ENCODE peak calls at places on chromosomes 3 and 15, in four cellular contexts. H is neuronal stem cell, E is IMR-90, N is mesendoderm. F is an unnamed sample.
A peak's percentile ranks its signal among the peaks of the same experiment; 100 is the strongest.

GRCh38 chr15:87207945-87208580 is 1048.5 kb downstream of the NTRK3 start:
- DNase-seq in E (peak; percentile 25), H (no peak), N (no peak), F (no peak)

GRCh38 chr3:156535162-156535627 is 19.7 kb downstream of the SSR3 start:
- DNase-seq in E (peak; percentile 100), H (no peak), N (peak; percentile 94), F (no peak)

GRCh38 chr15:67033012-67033411 is 32.4 kb upstream of the SMAD3 start:
- DNase-seq in E (no peak), H (no peak), N (peak; percentile 67), F (peak; percentile 50)

GRCh38 chr3:126135398-126136076 is 44.8 kb downstream of the ALDH1L1 start:
- DNase-seq in H (no peak), E (no peak), N (no peak), F (peak; percentile 20)

GRCh38 chr3:46708401-46709146 is 7.4 kb downstream of the TMIE start:
- DNase-seq in N (no peak), E (no peak), H (no peak), F (no peak)

GRCh38 chr3:188305220-188305619 is 151.3 kb downstream of the LPP start:
- DNase-seq in H (no peak), N (no peak), E (no peak), F (no peak)

GRCh38 chr3:55704521-55704920 is 217.4 kb upstream of the WNT5A start:
- DNase-seq in N (no peak), H (no peak), E (peak; percentile 78), F (no peak)

GRCh38 chr3:4985330-4986174 is 6.3 kb downstream of the BHLHE40 start:
- DNase-seq in E (peak; percentile 76), H (no peak), N (peak; percentile 97), F (peak; percentile 55)

GRCh38 chr15:29859981-29860745 is 37.9 kb upstream of the TJP1 start:
- DNase-seq in H (no peak), N (no peak), E (peak; percentile 84), F (no peak)
- H4K8ac ChIP-seq in H (no peak overlapping the region), N (no peak overlapping the region), E (no peak overlapping the region), F (no peak overlapping the region)

DNA sequence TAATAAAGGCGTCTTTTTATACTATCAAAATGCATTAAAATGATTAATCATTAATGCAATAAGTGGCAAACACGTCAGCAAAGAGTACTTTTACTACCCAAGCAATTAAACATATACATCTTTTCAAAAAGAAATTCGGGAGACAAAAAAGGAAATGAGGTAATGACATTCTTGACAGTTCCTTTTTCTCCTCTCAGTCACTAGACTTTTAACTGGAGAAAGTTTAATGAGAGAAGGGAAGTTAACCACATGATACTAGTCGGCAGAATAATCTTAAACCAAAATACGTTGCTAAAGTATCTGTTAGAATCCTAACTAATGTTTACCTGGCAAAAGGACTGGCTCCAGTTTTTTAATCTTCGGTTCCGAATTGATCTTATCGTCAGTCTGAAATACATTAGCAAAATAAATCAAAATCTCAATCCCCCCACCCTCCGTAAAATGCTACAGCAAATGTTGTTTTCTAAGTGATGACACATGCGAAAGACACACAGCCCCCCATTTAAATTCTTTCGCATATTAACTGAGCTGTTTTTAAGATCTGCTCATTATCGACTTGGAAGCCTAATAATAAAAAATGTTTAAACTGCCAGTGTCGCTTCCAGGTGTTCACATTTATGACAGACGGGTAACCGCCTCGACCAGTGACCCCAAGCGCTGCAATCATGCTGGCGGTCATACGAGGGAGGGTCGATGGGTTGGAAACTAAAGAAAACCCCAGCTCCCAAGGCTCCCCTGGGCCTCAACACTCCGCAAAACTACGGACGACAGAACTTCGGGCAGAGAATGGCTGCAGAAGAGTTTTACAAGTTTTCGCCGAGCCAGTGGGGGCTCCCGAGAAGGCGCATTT is 752 bp downstream of the MTMR10 start:
- DNase-seq in N (no peak), H (no peak), E (peak; percentile 22), F (no peak)
- H4K8ac ChIP-seq in N (no peak overlapping the region), H (no peak overlapping the region), E (peak overlapping the region; percentile 100), F (no peak overlapping the region)

DNA sequence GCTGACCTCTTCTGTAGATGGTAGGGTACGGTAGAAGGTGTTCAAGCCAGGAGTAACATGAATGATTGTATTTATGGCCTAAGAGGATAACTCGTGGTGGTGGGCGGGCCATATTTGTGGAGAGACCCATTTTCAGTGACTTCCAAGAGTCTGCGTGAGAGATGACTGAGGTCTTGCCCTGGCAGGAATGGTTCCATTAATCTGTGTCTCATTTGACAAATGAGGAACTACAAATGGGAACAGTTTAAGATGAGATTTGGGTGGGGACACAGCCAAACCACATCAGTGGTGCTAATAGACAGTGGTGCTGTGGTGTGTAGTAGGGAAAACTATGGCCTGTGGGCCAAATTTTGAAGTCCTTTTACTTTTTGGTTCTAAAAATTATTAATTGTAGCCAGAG is 47.1 kb downstream of the FLNB start:
- DNase-seq in E (no peak), H (no peak), N (no peak), F (no peak)
- H4K8ac ChIP-seq in E (no peak overlapping the region), H (no peak overlapping the region), N (no peak overlapping the region), F (no peak overlapping the region)

GRCh38 chr3:189842681-189843602 is 211.8 kb downstream of the TP63 start:
- DNase-seq in E (no peak), H (no peak), N (no peak), F (peak; percentile 30)
- H4K8ac ChIP-seq in E (no peak overlapping the region), H (no peak overlapping the region), N (no peak overlapping the region), F (no peak overlapping the region)